ENCODE peak calls at places on chromosomes 2 and 18, in four cellular contexts. T is dorsolateral prefrontal cortex; X is CD8-positive, alpha-beta memory T cell; C is CD8-positive, alpha-beta T cell. J is an unnamed sample.

GRCh38 chr2:39710807-39711206 is 45.1 kb downstream of the TMEM178A start:
- DNase-seq in T (no peak), X (no peak), C (no peak), J (no peak)

GRCh38 chr2:178177066-178177679 is 17.1 kb upstream of the OSBPL6 start:
- DNase-seq in T (no peak), X (no peak), C (no peak), J (no peak)

GRCh38 chr2:16584824-16585546 is 80.6 kb downstream of the CYRIA start:
- DNase-seq in T (no peak), X (no peak), C (no peak), J (no peak)

GRCh38 chr2:150445404-150445803 is 42.1 kb downstream of the RND3 start:
- DNase-seq in T (no peak), X (no peak), C (no peak), J (no peak)

GRCh38 chr2:206558492-206558891 is 83.8 kb upstream of the FAM237A start:
- DNase-seq in T (no peak), X (no peak), C (no peak), J (no peak)

GRCh38 chr2:152925540-152926448 is 207.4 kb downstream of the ARL6IP6 start:
- DNase-seq in T (peak; percentile 24), X (no peak), C (no peak), J (no peak)

GRCh38 chr2:160063895-160064577 is 1.6 kb upstream of the PLA2R1 start:
- DNase-seq in T (no peak), X (no peak), C (no peak), J (no peak)

GRCh38 chr2:241965931-241966412 is 96.4 kb downstream of the RTP5 start:
- DNase-seq in T (no peak), X (peak; percentile 14), C (peak; percentile 65), J (no peak)

GRCh38 chr2:239189711-239190131 is 211.1 kb downstream of the HDAC4 start:
- DNase-seq in T (no peak), X (no peak), C (no peak), J (no peak)

GRCh38 chr2:98507940-98508689 is 63.5 kb downstream of the INPP4A start:
- DNase-seq in T (no peak), X (no peak), C (no peak), J (no peak)

GRCh38 chr2:208142255-208142924 is 3.6 kb downstream of the CRYGB start:
- DNase-seq in T (no peak), X (no peak), C (no peak), J (no peak)

GRCh38 chr2:220181158-220181557 is 553.7 kb downstream of the SLC4A3 start:
- DNase-seq in T (no peak), X (no peak), C (no peak), J (no peak)
- H3K27me3 ChIP-seq in T (no peaks in the 10 kb centered on the region), X (no peaks in the 10 kb centered on the region), C (no peaks in the 10 kb centered on the region), J (no peaks in the 10 kb centered on the region)

DNA sequence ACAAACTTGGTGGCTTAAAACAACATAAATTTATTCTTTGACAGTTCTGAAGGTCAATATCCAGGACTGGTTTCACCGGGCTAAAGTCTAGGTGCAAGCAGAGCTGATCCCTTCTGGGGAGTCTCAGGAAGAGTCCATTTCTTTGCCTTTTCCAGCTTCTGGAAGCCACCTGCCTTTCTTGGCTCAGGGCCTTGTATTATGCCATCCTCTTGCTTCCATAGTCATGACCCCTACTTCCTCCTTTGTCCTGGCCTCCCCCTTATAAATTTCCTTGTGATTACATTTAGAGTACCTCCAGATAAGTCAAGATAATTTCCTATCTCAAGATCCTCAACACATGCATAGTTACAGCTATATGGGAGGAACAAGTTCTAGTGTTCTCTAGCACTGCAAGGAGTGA is 1089.5 kb downstream of the LRP1B start:
- DNase-seq in T (no peak), X (no peak), C (no peak), J (no peak)
- H3K27me3 ChIP-seq in T (no peaks in the 10 kb centered on the region), X (no peaks in the 10 kb centered on the region), C (no peaks in the 10 kb centered on the region), J (no peaks in the 10 kb centered on the region)

DNA sequence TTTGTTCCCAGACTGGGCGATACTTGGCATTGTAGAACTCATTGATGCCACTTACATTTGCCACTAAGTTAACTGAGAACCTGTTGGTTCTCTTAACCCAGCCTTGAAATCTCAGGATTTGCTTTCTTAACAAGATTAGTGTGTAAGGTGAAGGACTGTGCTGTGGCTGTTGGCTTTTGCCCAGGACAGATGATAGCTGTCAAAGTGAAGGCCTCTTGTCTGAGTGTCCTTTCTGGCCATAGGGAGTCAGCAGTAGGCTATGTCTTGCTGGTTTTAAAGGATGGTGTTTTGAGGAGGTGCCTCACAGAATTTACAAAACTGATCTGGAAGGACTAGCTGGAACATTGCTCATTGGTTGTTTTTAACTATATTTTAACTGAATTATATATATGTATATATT is 2.6 kb downstream of the DPYSL5 start:
- DNase-seq in T (no peak), X (no peak), C (no peak), J (no peak)
- H3K27me3 ChIP-seq in T (peaks cover 5% of the 10 kb centered on the region), X (peaks cover 46% of the 10 kb centered on the region), C (peaks cover 43% of the 10 kb centered on the region), J (peaks cover 51% of the 10 kb centered on the region)

GRCh38 chr2:197908940-197909339 is 104.5 kb downstream of the PLCL1 start:
- DNase-seq in T (no peak), X (no peak), C (no peak), J (no peak)
- H3K27me3 ChIP-seq in T (no peaks in the 10 kb centered on the region), X (no peaks in the 10 kb centered on the region), C (no peaks in the 10 kb centered on the region), J (no peaks in the 10 kb centered on the region)

GRCh38 chr2:83915381-83915780 is 543.7 kb downstream of the SUCLG1 start:
- DNase-seq in T (no peak), X (no peak), C (no peak), J (no peak)
- H3K27me3 ChIP-seq in T (no peaks in the 10 kb centered on the region), X (no peaks in the 10 kb centered on the region), C (no peaks in the 10 kb centered on the region), J (no peaks in the 10 kb centered on the region)

GRCh38 chr2:72144746-72145657 is 2.7 kb downstream of the CYP26B1 start:
- DNase-seq in T (peak; percentile 23), X (no peak), C (no peak), J (no peak)
- H3K27me3 ChIP-seq in T (peaks cover 41% of the 10 kb centered on the region), X (peaks cover 33% of the 10 kb centered on the region), C (peaks cover 38% of the 10 kb centered on the region), J (peaks cover 41% of the 10 kb centered on the region)

GRCh38 chr2:106882658-106883057 is 3.3 kb downstream of the ST6GAL2 start:
- DNase-seq in T (no peak), X (no peak), C (no peak), J (no peak)
- H3K27me3 ChIP-seq in T (no peaks in the 10 kb centered on the region), X (no peaks in the 10 kb centered on the region), C (no peaks in the 10 kb centered on the region), J (peaks cover 6% of the 10 kb centered on the region)

GRCh38 chr18:79596451-79597175 is 83.0 kb upstream of the CTDP1 start:
- DNase-seq in T (no peak), X (no peak), C (no peak), J (no peak)

GRCh38 chr18:79597176-79598045 is 82.2 kb upstream of the CTDP1 start:
- DNase-seq in T (no peak), X (no peak), C (no peak), J (no peak)

GRCh38 chr18:79598885-79599175 is 80.8 kb upstream of the CTDP1 start:
- DNase-seq in T (no peak), X (no peak), C (no peak), J (no peak)

GRCh38 chr18:79599503-79599931 is 80.1 kb upstream of the CTDP1 start:
- DNase-seq in T (no peak), X (no peak), C (no peak), J (no peak)

DNA sequence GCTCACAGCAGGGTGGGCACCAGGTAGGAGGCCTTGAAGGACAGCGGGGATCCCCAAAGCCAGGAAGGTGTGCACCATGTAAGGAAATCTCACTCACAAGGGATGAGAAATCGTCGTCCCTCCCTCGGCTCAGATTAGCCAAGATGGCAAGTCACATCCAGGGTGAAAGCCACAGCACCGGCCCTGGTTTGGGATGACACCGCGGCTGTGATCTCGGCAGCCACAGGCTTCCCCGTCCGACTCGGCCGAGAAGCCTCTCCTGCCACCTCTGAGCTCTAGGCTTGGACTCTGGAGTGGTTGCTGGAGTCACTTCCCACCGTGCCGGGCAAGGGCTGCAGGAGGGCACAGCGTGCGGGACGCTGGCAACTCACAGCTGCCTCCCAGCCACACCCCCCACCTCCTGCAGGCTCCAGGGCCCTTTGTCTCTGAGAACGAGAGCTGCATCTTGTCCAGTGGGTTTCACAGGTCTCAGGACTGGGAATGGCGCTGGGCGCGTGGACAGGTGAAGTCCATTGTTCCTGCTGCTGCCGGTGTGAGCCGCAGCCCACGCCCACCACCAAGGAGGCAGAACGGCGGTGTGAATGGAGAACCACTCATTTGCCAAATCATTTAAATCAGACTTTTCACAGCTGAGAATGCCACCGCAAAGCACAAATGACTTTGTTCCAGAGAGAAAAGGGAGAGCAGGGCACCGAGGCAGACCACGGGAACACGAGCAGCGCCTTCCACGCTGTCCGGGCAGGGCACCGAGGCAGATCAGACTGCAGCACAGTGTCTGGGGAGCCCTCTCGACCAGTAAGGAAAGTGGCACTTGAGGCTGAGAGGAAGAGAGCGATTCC is 81.3 kb upstream of the CTDP1 start:
- DNase-seq in T (no peak), X (no peak), C (no peak), J (no peak)
- H3K27me3 ChIP-seq in T (no peaks in the 10 kb centered on the region), X (no peaks in the 10 kb centered on the region), C (no peaks in the 10 kb centered on the region), J (no peaks in the 10 kb centered on the region)